ENCODE peak calls at places on chromosomes 1 and 21, in six cellular contexts. V, C, Y, I, L and B are unnamed samples.

GRCh38 chr1:223319913-223320600 is 43.9 kb downstream of the SUSD4 start:
- DNase-seq in V (no peak), C (peak), Y (no peak), I (no peak), L (no peak), B (no peak)

GRCh38 chr1:63878914-63879313 is 105.1 kb downstream of the ROR1 start:
- DNase-seq in V (no peak), C (no peak), Y (no peak), I (no peak), L (no peak), B (no peak)

GRCh38 chr21:33255404-33255803 is 10.8 kb upstream of the IL10RB start:
- DNase-seq in V (no peak), C (no peak), Y (no peak), I (no peak), L (no peak), B (no peak)

GRCh38 chr1:99525313-99525712 is 120.6 kb upstream of the PALMD start:
- DNase-seq in V (no peak), C (no peak), Y (no peak), I (no peak), L (no peak), B (no peak)

GRCh38 chr1:52502789-52503188 is 50.1 kb downstream of the TUT4 start:
- DNase-seq in V (no peak), C (peak), Y (no peak), I (no peak), L (no peak), B (no peak)

GRCh38 chr1:154714638-154715037 is 106.7 kb upstream of the ADAR start:
- DNase-seq in V (no peak), C (peak), Y (no peak), I (no peak), L (no peak), B (no peak)

GRCh38 chr1:182552527-182552926 is 36.5 kb downstream of the RNASEL start:
- DNase-seq in V (no peak), C (no peak), Y (no peak), I (no peak), L (no peak), B (no peak)

GRCh38 chr1:71850936-71851335 is 431.4 kb downstream of the NEGR1 start:
- DNase-seq in V (no peak), C (no peak), Y (no peak), I (no peak), L (no peak), B (no peak)

GRCh38 chr1:22611530-22611947 is 24.9 kb upstream of the C1QA start:
- DNase-seq in V (no peak), C (peak), Y (no peak), I (no peak), L (no peak), B (no peak)

GRCh38 chr1:205648212-205648910 is 16.6 kb upstream of the ELK4 start:
- DNase-seq in V (no peak), C (no peak), Y (no peak), I (no peak), L (no peak), B (no peak)

GRCh38 chr1:247528812-247529474 is 7.3 kb downstream of the OR2C3 start:
- DNase-seq in V (no peak), C (peak), Y (no peak), I (no peak), L (no peak), B (no peak)

GRCh38 chr1:197327776-197328364 is 59.8 kb downstream of the CRB1 start:
- DNase-seq in V (no peak), C (peak), Y (no peak), I (no peak), L (no peak), B (no peak)

GRCh38 chr1:228246216-228246900 is 38.5 kb downstream of the OBSCN start:
- DNase-seq in V (no peak), C (no peak), Y (no peak), I (no peak), L (no peak), B (no peak)

GRCh38 chr1:177487481-177487880 is 316.7 kb downstream of the BRINP2 start:
- DNase-seq in V (no peak), C (no peak), Y (no peak), I (no peak), L (no peak), B (no peak)

GRCh38 chr1:42432714-42433113 is 23.1 kb downstream of the ZMYND12 start:
- DNase-seq in V (no peak), C (no peak), Y (no peak), I (no peak), L (no peak), B (no peak)